ENCODE peak calls at places on chromosomes 4 and X, in eight cellular contexts. M is NCI-H1092; Z is caudate nucleus; Y is activated T-cell treated with anti-CD3 and anti-CD28 coated beads for 1 hour; S is GM10248; T is psoas muscle; C is activated CD4-positive, alpha-beta T cell treated with anti-CD3 and anti-CD28 coated beads, Interleukin-2, amount 50 U/mL, for 4 hours; U is T-cell. W is an unnamed sample.
A peak's percentile ranks its signal among the peaks of the same experiment; 100 is the strongest.

GRCh38 chrX:123905334-123905733 is 45.5 kb downstream of the XIAP start:
- DNase-seq in Z (no peak), M (no peak), U (no peak), Y (no peak), S (no peak), C (no peak), T (no peak), W (no peak)

GRCh38 chr4:118743867-118744266 is 58.7 kb downstream of the METTL14 start:
- DNase-seq in C (no peak), Z (no peak), S (no peak), U (no peak), T (peak; percentile 18), Y (no peak), M (no peak), W (no peak)

GRCh38 chr4:157741642-157742041 is 431.2 kb downstream of the GASK1B start:
- DNase-seq in Y (no peak), M (no peak), Z (no peak), U (no peak), S (no peak), T (no peak), C (no peak), W (no peak)

GRCh38 chr4:54109226-54110018 is 9.5 kb downstream of the GSX2 start:
- DNase-seq in Y (no peak), M (no peak), C (no peak), T (no peak), U (no peak), Z (no peak), S (no peak), W (no peak)

GRCh38 chr4:84126061-84126787 is 372.9 kb downstream of the NKX6-1 start:
- DNase-seq in M (no peak), C (no peak), Y (no peak), T (no peak), Z (no peak), S (no peak), U (no peak), W (no peak)

GRCh38 chrX:13898084-13898483 is 81.2 kb upstream of the GPM6B start:
- DNase-seq in Y (no peak), T (no peak), M (no peak), C (no peak), Z (no peak), S (peak; percentile 15), U (no peak), W (no peak)

GRCh38 chrX:123859828-123860505 is at the start of gene XIAP:
- DNase-seq in Z (peak; percentile 48), Y (peak; percentile 45), U (peak; percentile 37), S (peak; percentile 86), M (peak; percentile 81), C (peak; percentile 40), T (peak; percentile 83), W (peak; percentile 68)

GRCh38 chrX:47571215-47571614 is 10.2 kb downstream of the ARAF start:
- DNase-seq in Y (no peak), M (no peak), Z (no peak), S (peak; percentile 1), U (no peak), C (no peak), T (no peak), W (no peak)

GRCh38 chr4:72797486-72797885 is 228.5 kb upstream of the ADAMTS3 start:
- DNase-seq in Z (no peak), T (no peak), S (no peak), C (no peak), Y (no peak), U (no peak), M (no peak), W (no peak)

GRCh38 chrX:124863303-124863702 is 456.4 kb upstream of the TEX13C start:
- DNase-seq in S (no peak), Y (no peak), Z (no peak), U (no peak), M (no peak), C (no peak), T (no peak), W (no peak)

GRCh38 chr4:76784237-76784636 is 113.7 kb downstream of the SOWAHB start:
- DNase-seq in M (no peak), C (no peak), Y (no peak), U (no peak), T (no peak), Z (no peak), S (no peak), W (no peak)

GRCh38 chrX:17046478-17047097 is 100.1 kb downstream of the REPS2 start:
- DNase-seq in S (peak; percentile 43), Y (peak; percentile 6), U (no peak), C (peak; percentile 6), M (peak; percentile 62), Z (no peak), T (peak; percentile 22), W (peak; percentile 29)

GRCh38 chr4:102076622-102077021 is 268.7 kb downstream of the SLC39A8 start:
- DNase-seq in C (no peak), Z (no peak), T (no peak), M (no peak), Y (no peak), U (no peak), S (no peak), W (no peak)

GRCh38 chr4:163164591-163164990 is 2.1 kb downstream of the NAF1 start:
- DNase-seq in U (no peak), Z (no peak), Y (no peak), M (no peak), C (no peak), T (no peak), S (no peak), W (no peak)

GRCh38 chr4:126986828-126987227 is 645.9 kb upstream of the INTU start:
- DNase-seq in M (no peak), T (no peak), Y (no peak), U (no peak), Z (no peak), C (no peak), S (no peak), W (no peak)

GRCh38 chr4:2787230-2788100 is 5.4 kb upstream of the SH3BP2 start:
- DNase-seq in Y (no peak), S (peak; percentile 83), M (no peak), Z (no peak), T (peak; percentile 29), U (peak; percentile 56), C (peak; percentile 44), W (peak; percentile 59)

GRCh38 chr4:47510506-47511143 is 25.6 kb downstream of the ATP10D start:
- DNase-seq in S (peak; percentile 57), T (no peak), C (no peak), U (no peak), Z (no peak), M (no peak), Y (no peak), W (no peak)

GRCh38 chrX:107272431-107272921 is 66.1 kb downstream of the DNAAF6 start:
- DNase-seq in Z (no peak), U (no peak), M (no peak), T (no peak), Y (no peak), C (no peak), S (no peak), W (peak; percentile 17)

GRCh38 chr4:25131396-25131795 is 28.9 kb downstream of the SEPSECS start:
- DNase-seq in U (no peak), S (no peak), T (no peak), Y (no peak), Z (no peak), M (no peak), C (no peak), W (no peak)

GRCh38 chrX:131821945-131822622 is 201.0 kb upstream of the STK26 start:
- DNase-seq in Z (no peak), C (no peak), U (no peak), Y (no peak), S (peak; percentile 36), T (peak; percentile 59), M (no peak), W (no peak)

GRCh38 chrX:149611619-149612018 is 16.5 kb upstream of the HSFX2 start:
- DNase-seq in S (no peak), Y (no peak), M (no peak), C (no peak), Z (no peak), T (no peak), U (no peak), W (no peak)

GRCh38 chr4:153499005-153499404 is 32.8 kb downstream of the TMEM131L start:
- DNase-seq in C (no peak), S (no peak), U (no peak), Z (no peak), Y (no peak), M (no peak), T (no peak), W (no peak)

GRCh38 chrX:2608638-2609430 is 82.3 kb upstream of the CD99 start:
- DNase-seq in U (peak; percentile 73), S (peak; percentile 96), C (peak; percentile 86), Z (no peak), M (no peak), T (peak; percentile 86), Y (peak; percentile 79), W (peak; percentile 89)

GRCh38 chr4:155672342-155672741 is 5.7 kb downstream of the GUCY1A1 start:
- DNase-seq in M (no peak), Z (no peak), C (no peak), U (no peak), S (no peak), Y (no peak), T (no peak), W (no peak)

GRCh38 chrX:47854474-47854873 is 17.8 kb downstream of the ZNF81 start:
- DNase-seq in Z (peak; percentile 1), T (peak; percentile 13), M (no peak), S (no peak), U (peak; percentile 10), C (peak; percentile 18), Y (no peak), W (no peak)

GRCh38 chr4:110837896-110838450 is 215.1 kb upstream of the PITX2 start:
- DNase-seq in C (no peak), S (no peak), U (no peak), M (no peak), Y (no peak), Z (no peak), T (no peak), W (no peak)

W was measured in stimulated activated CD4-positive, alpha-beta T cell treated with anti-CD3 and anti-CD28 coated beads, Interleukin-2, amount 100 ng/mL, for 24 hours.